ENCODE peak calls at places on chromosome 16, in seven cellular contexts. L, R, E, V, G, F and I are unnamed samples. For H3K4me1, the result is how much of the 10 kb centered on the place peaks cover.

GRCh38 chr16:8677481-8677880 is 3.1 kb downstream of the ABAT start:
- DNase-seq in L (no peak), R (no peak), E (no peak), V (no peak), G (no peak), F (no peak), I (no peak)

GRCh38 chr16:66479661-66480264 is 52.7 kb downstream of the BEAN1 start:
- DNase-seq in L (no peak), R (no peak), E (no peak), V (no peak), G (no peak), F (no peak), I (peak)

GRCh38 chr16:46404028-46404427 is 217.2 kb downstream of the SHCBP1 start:
- DNase-seq in L (no peak), R (no peak), E (no peak), V (no peak), G (no peak), F (no peak), I (no peak)

GRCh38 chr16:81513204-81514040 is 68.8 kb downstream of the CMIP start:
- DNase-seq in L (no peak), R (no peak), E (peak), V (no peak), G (peak), F (peak), I (peak)

GRCh38 chr16:19817875-19818274 is 66.8 kb downstream of the GPRC5B start:
- DNase-seq in L (no peak), R (no peak), E (no peak), V (no peak), G (no peak), F (no peak), I (no peak)

GRCh38 chr16:3814755-3815154 is 65.8 kb downstream of the CREBBP start:
- DNase-seq in L (no peak), R (no peak), E (no peak), V (no peak), G (no peak), F (no peak), I (no peak)

GRCh38 chr16:84450176-84450865 is 54.1 kb downstream of the MEAK7 start:
- DNase-seq in L (peak), R (no peak), E (no peak), V (peak), G (no peak), F (no peak), I (no peak)

GRCh38 chr16:19708498-19709205 is 9.4 kb downstream of the KNOP1 start:
- DNase-seq in L (no peak), R (no peak), E (no peak), V (no peak), G (no peak), F (no peak), I (no peak)

GRCh38 chr16:30113031-30113710 is at the start of gene GDPD3:
- DNase-seq in L (peak), R (no peak), E (no peak), V (no peak), G (no peak), F (no peak), I (no peak)

GRCh38 chr16:68539704-68540370 is 746 bp downstream of the ZFP90 start:
- DNase-seq in L (no peak), R (no peak), E (no peak), V (no peak), G (peak), F (peak), I (no peak)

GRCh38 chr16:76190480-76190879 is 86.7 kb upstream of the CNTNAP4 start:
- DNase-seq in L (no peak), R (no peak), E (no peak), V (no peak), G (no peak), F (no peak), I (no peak)

GRCh38 chr16:14365200-14365851 is 264.7 kb downstream of the PARN start:
- DNase-seq in L (no peak), R (peak), E (no peak), V (no peak), G (no peak), F (no peak), I (no peak)

GRCh38 chr16:73166972-73167550 is 119.1 kb upstream of the ZFHX3 start:
- DNase-seq in L (no peak), R (no peak), E (no peak), V (no peak), G (no peak), F (no peak), I (no peak)

GRCh38 chr16:84367750-84368320 is 503 bp upstream of the ATP2C2 start:
- DNase-seq in L (peak), R (no peak), E (no peak), V (peak), G (no peak), F (peak), I (no peak)

GRCh38 chr16:59826767-59827166 is 1092.7 kb upstream of the GOT2 start:
- DNase-seq in L (no peak), R (no peak), E (no peak), V (no peak), G (no peak), F (no peak), I (no peak)

GRCh38 chr16:66150691-66151090 is 215.8 kb upstream of the CDH5 start:
- DNase-seq in L (no peak), R (peak), E (no peak), V (no peak), G (no peak), F (no peak), I (no peak)

GRCh38 chr16:68707341-68708152 is 29.5 kb upstream of the CDH1 start:
- DNase-seq in L (peak), R (peak), E (peak), V (peak), G (no peak), F (peak), I (no peak)

GRCh38 chr16:56880685-56881084 is 15.7 kb downstream of the SLC12A3 start:
- DNase-seq in L (no peak), R (no peak), E (no peak), V (no peak), G (no peak), F (no peak), I (no peak)

GRCh38 chr16:31265329-31266245 is 5.8 kb downstream of the ITGAM start:
- DNase-seq in L (peak), R (peak), E (no peak), V (no peak), G (peak), F (peak), I (no peak)

GRCh38 chr16:50671644-50672260 is 9.4 kb downstream of the SNX20 start:
- DNase-seq in L (no peak), R (no peak), E (no peak), V (peak), G (peak), F (peak), I (no peak)

GRCh38 chr16:64880994-64881393 is 240.9 kb downstream of the CDH11 start:
- DNase-seq in L (no peak), R (no peak), E (no peak), V (no peak), G (no peak), F (no peak), I (no peak)

GRCh38 chr16:69669577-69669976 is 56.8 kb downstream of the NQO1 start:
- DNase-seq in L (no peak), R (no peak), E (no peak), V (no peak), G (no peak), F (no peak), I (no peak)

GRCh38 chr16:29290631-29291247 is 115.8 kb downstream of the NPIPB11 start:
- DNase-seq in L (peak), R (peak), E (peak), V (peak), G (peak), F (peak), I (peak)

GRCh38 chr16:3457434-3458252 is 14.2 kb downstream of the NAA60 start:
- DNase-seq in L (peak), R (peak), E (peak), V (peak), G (peak), F (peak), I (peak)

GRCh38 chr16:71626018-71626857 is at the start of gene MARVELD3:
- DNase-seq in L (peak), R (no peak), E (peak), V (peak), G (no peak), F (peak), I (no peak)

GRCh38 chr16:72612718-72613117 is 435.2 kb downstream of the ZFHX3 start:
- DNase-seq in L (no peak), R (no peak), E (no peak), V (no peak), G (no peak), F (no peak), I (no peak)

GRCh38 chr16:81416749-81417148 is 27.9 kb upstream of the CMIP start:
- DNase-seq in L (no peak), R (no peak), E (no peak), V (no peak), G (no peak), F (no peak), I (no peak)

GRCh38 chr16:8417145-8417544 is 173.2 kb downstream of the TMEM114 start:
- DNase-seq in L (no peak), R (no peak), E (no peak), V (no peak), G (no peak), F (no peak), I (no peak)

GRCh38 chr16:62543516-62543915 is 507.3 kb upstream of the CDH8 start:
- DNase-seq in L (no peak), R (no peak), E (no peak), V (no peak), G (no peak), F (no peak), I (no peak)

GRCh38 chr16:62549875-62550274 is 513.6 kb upstream of the CDH8 start:
- DNase-seq in L (no peak), R (no peak), E (no peak), V (no peak), G (no peak), F (no peak), I (no peak)

GRCh38 chr16:62545039-62545438 is 508.8 kb upstream of the CDH8 start:
- DNase-seq in L (no peak), R (no peak), E (no peak), V (no peak), G (no peak), F (peak), I (no peak)

GRCh38 chr16:62548095-62548494 is 511.9 kb upstream of the CDH8 start:
- DNase-seq in L (no peak), R (no peak), E (no peak), V (no peak), G (no peak), F (peak), I (no peak)
- H3K4me3 ChIP-seq in L (no peak), R (no peak), E (no peak), V (no peak), G (no peak), F (no peak), I (no peak)

GRCh38 chr16:54846761-54847160 is 83.9 kb upstream of the IRX5 start:
- DNase-seq in L (no peak), R (peak), E (peak), V (no peak), G (no peak), F (no peak), I (no peak)
- TF ChIP-seq CTCF in L (no peak), R (no peak), E (no peak), V (no peak), G (no peak), F (no peak), I (no peak)

GRCh38 chr16:88515925-88516324 is 54.3 kb upstream of the ZC3H18 start:
- DNase-seq in L (no peak), R (no peak), E (no peak), V (no peak), G (no peak), F (no peak), I (no peak)
- H3K4me1 ChIP-seq in L (under half), R (under half), E (under half), V (under half), G (under half), F (under half), I (under half)

GRCh38 chr16:74939688-74940087 is 45.2 kb downstream of the WDR59 start:
- DNase-seq in L (no peak), R (no peak), E (no peak), V (no peak), G (no peak), F (no peak), I (no peak)

GRCh38 chr16:74942977-74943918 is 41.7 kb downstream of the WDR59 start:
- DNase-seq in L (no peak), R (no peak), E (no peak), V (no peak), G (no peak), F (no peak), I (no peak)

GRCh38 chr16:74949309-74949708 is 35.6 kb downstream of the WDR59 start:
- DNase-seq in L (no peak), R (no peak), E (no peak), V (no peak), G (no peak), F (no peak), I (no peak)

GRCh38 chr16:74944466-74944865 is 40.5 kb downstream of the WDR59 start:
- DNase-seq in L (no peak), R (no peak), E (no peak), V (no peak), G (no peak), F (no peak), I (peak)
- H3K4me3 ChIP-seq in L (no peak), R (no peak), E (no peak), V (no peak), G (no peak), F (no peak), I (no peak)

GRCh38 chr16:85613609-85614337 is 651 bp downstream of the GSE1 start:
- DNase-seq in L (peak), R (no peak), E (peak), V (peak), G (no peak), F (peak), I (peak)

GRCh38 chr16:85615852-85616607 is 2.9 kb downstream of the GSE1 start:
- DNase-seq in L (peak), R (peak), E (peak), V (peak), G (peak), F (peak), I (peak)

GRCh38 chr16:85616608-85617311 is 3.6 kb downstream of the GSE1 start:
- DNase-seq in L (peak), R (no peak), E (no peak), V (peak), G (no peak), F (no peak), I (peak)

GRCh38 chr16:85614338-85615013 is 1.4 kb downstream of the GSE1 start:
- DNase-seq in L (no peak), R (no peak), E (peak), V (no peak), G (no peak), F (no peak), I (no peak)

GRCh38 chr16:85615014-85615851 is 2.1 kb downstream of the GSE1 start:
- DNase-seq in L (peak), R (no peak), E (peak), V (peak), G (no peak), F (peak), I (peak)
- TF ChIP-seq CTCF in L (no peak), R (no peak), E (no peak), V (no peak), G (no peak), F (no peak), I (no peak)